ENCODE peak calls at places on chromosome 19, in five cellular contexts. A is ascending aorta, G is fibroblast of pulmonary artery, X is upper lobe of left lung, J is endodermal cell. O is an unnamed sample.

GRCh38 chr19:32343550-32344262 is 1.7 kb upstream of the ZNF507 start:
- DNase-seq in A (no peak), G (no peak), X (no peak), J (no peak), O (no peak)

GRCh38 chr19:33616346-33616745 is 5.4 kb upstream of the CHST8 start:
- DNase-seq in A (no peak), G (no peak), X (no peak), J (no peak), O (no peak)

GRCh38 chr19:58385313-58386165 is 1.5 kb upstream of the RPS5 start:
- DNase-seq in A (no peak), G (no peak), X (no peak), J (peak), O (no peak)

GRCh38 chr19:30171795-30172642 is 200.2 kb upstream of the ZNF536 start:
- DNase-seq in A (no peak), G (no peak), X (peak), J (no peak), O (no peak)

GRCh38 chr19:41541990-41542584 is 33.9 kb upstream of the CEACAM21 start:
- DNase-seq in A (no peak), G (peak), X (no peak), J (peak), O (no peak)

GRCh38 chr19:15810335-15810734 is 5.1 kb downstream of the OR10H1 start:
- DNase-seq in A (no peak), G (no peak), X (no peak), J (no peak), O (no peak)

GRCh38 chr19:37251308-37252229 is 33.6 kb downstream of the ZNF383 start:
- DNase-seq in A (peak), G (peak), X (peak), J (no peak), O (peak)

GRCh38 chr19:46639356-46640061 is 3.5 kb upstream of the GNG8 start:
- DNase-seq in A (peak), G (peak), X (peak), J (no peak), O (no peak)

GRCh38 chr19:34287676-34288140 is 33.4 kb downstream of the GARRE1 start:
- DNase-seq in A (no peak), G (no peak), X (no peak), J (no peak), O (no peak)

GRCh38 chr19:53772943-53773342 is 51.2 kb downstream of the NLRP12 start:
- DNase-seq in A (no peak), G (peak), X (no peak), J (peak), O (no peak)

GRCh38 chr19:11905928-11906327 is 18.3 kb downstream of the ZNF69 start:
- DNase-seq in A (no peak), G (no peak), X (no peak), J (no peak), O (no peak)

DNA sequence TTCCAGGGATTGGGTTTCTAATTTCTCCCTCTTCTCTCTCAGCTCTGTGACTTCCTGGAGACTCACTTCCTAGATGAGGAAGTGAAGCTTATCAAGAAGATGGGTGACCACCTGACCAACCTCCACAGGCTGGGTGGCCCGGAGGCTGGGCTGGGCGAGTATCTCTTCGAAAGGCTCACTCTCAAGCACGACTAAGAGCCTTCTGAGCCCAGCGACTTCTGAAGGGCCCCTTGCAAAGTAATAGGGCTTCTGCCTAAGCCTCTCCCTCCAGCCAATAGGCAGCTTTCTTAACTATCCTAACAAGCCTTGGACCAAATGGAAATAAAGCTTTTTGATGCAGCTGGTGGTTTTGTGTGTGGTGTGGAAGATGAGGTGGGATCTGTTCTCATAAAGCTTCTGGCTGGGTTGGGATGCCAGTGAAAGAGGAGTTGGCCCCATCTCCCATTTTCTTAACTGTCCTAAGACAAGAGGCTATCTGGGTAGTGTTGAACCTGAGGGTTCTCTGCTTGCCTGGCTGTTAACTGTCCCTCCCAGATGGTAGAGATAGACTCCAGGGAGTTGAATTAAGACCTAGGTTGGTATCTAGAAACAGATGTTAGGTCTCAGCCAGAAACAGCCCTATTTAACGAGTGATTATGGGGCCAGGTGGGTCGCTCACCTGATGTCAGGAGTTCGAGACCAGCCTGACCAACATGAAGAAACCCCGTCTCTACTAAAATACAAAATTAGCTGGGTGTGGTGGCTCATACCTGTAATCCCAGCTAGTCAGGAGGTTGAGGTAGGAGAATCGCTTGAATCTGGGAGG is 1.6 kb downstream of the FTL start:
- DNase-seq in A (no peak), G (peak), X (peak), J (no peak), O (no peak)
- H3K4me3 ChIP-seq in A (peak), G (peak), X (peak), J (peak), O (peak)

GRCh38 chr19:2239771-2240770 is 3.4 kb downstream of the SF3A2 start:
- DNase-seq in A (no peak), G (peak), X (peak), J (peak), O (no peak)
- H3K4me3 ChIP-seq in A (peak), G (peak), X (peak), J (peak), O (peak)

DNA sequence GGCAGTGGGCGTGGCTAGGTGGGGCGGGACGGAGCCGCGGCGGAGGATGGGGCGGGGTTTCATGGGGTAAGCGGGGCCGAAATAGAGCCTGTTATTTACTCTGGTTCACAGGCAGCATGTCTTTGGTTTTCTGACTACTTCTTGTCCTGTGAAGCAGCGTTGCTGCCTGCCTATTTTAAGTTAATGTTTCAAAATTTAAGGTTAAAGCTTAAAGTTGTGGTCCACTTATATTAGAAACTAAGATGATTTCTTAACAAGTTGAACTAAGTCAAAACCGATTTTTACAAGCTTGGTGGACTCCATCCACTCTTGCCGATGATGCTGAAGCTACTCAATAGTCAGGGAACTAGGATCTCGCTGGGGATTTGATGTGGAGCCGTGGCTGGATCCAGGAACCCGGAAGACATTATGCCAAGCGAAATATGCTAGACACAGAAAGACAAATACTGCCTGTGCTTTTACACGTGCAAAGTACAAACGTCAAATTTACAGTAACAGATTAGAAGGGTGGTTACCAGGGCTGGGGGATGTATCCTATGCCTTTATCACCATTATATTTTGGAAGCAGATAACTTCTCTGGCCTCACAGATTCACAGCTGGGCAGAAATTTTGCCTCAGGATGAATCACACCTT is 456 bp upstream of the ZNF616 start:
- DNase-seq in A (no peak), G (no peak), X (no peak), J (no peak), O (no peak)
- H3K4me3 ChIP-seq in A (peak), G (peak), X (no peak), J (peak), O (peak)

GRCh38 chr19:40237791-40238190 is 11.3 kb upstream of the CCNP start:
- DNase-seq in A (no peak), G (no peak), X (no peak), J (no peak), O (no peak)

GRCh38 chr19:40239415-40240226 is 13.1 kb upstream of the CCNP start:
- DNase-seq in A (no peak), G (no peak), X (no peak), J (no peak), O (no peak)

GRCh38 chr19:40240332-40240731 is 13.8 kb upstream of the CCNP start:
- DNase-seq in A (no peak), G (no peak), X (no peak), J (no peak), O (no peak)

GRCh38 chr19:40236366-40236765 is 9.9 kb upstream of the CCNP start:
- DNase-seq in A (no peak), G (no peak), X (no peak), J (no peak), O (no peak)

DNA sequence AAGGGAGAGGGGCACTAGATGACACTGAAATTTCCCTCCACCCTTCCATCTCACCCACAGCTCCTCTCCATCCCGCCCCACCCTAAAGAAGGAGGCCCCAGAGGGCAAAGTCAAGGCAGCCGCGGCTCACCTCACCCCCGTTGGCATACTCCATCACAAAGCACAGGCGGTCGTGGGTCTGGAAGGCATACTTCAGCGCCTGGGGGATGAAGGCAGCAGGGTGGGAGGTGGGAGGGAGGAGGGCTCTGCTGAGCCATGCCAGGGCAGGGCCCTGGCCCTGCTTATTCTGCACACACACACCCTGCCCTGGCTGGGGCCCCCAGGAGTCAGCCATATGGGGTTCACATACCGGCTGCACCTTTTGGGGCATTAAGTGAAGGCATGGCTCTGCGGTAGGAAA is 12.3 kb upstream of the CCNP start:
- DNase-seq in A (no peak), G (no peak), X (no peak), J (no peak), O (no peak)
- H3K4me3 ChIP-seq in A (no peak), G (no peak), X (no peak), J (no peak), O (no peak)

DNA sequence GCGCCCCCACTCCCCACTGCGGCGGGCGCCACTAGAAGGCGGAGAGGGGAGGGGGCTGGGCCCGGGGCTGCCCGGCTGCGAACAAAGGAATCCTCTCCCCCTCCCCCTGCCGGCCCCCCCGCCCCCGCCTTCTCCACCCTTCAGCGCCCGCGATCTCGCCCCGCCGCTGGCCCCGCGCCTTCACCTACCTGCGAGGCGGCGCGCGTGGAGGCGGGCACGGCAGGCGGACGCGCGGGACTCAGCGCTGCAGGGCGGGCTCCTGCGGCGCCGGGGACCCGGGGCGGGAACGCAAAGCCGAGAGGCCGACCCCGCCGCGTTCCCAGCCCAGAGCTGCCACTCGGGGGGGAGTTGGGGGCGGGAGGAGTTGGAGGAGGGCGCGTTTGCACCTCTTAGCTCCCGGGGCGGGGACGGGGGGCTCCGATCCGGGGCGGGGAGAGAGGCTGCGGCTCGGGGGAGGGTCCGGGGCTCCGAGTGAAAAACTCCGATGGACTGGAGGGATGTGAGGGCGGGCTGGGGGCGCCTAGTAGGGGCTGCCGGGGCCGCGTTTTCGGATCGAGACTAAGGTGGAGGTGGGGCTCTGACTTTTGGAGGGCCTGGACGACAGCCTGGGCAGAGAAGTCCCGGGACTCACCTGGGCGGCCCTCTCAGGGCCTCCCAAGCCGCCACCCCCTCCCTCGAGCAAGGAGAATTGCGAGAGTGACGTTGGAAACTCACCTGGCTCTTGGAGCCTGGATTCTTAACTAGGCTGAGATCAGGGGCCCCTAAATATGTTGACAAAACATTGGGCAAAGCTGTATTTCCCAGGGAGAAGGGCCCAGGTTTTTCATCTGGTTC is at the start of gene FBN3:
- DNase-seq in A (no peak), G (no peak), X (peak), J (peak), O (no peak)
- H3K4me3 ChIP-seq in A (no peak), G (no peak), X (no peak), J (peak), O (peak)

GRCh38 chr19:28061111-28061510 is 1151.8 kb downstream of the UQCRFS1 start:
- DNase-seq in A (no peak), G (no peak), X (no peak), J (no peak), O (no peak)
- H3K4me3 ChIP-seq in A (no peak), G (no peak), X (no peak), J (no peak), O (no peak)

DNA sequence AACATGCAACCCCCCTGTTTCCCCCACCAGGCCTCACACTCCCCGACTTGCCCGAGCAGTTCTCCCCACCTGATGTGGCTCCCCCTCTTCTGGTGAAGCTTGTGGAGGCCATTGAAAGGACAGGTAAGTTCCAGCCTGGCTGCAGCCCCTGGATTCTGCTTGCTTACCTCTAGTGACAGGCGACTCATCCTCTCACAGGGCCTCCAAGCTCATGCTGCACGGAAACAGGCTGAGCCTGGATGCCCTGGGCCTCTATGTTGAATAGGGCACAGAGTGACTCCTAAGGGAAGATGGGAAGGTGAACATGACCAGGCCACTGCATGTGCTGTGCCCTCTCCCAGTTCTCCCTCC is 7.5 kb downstream of the PIK3R2 start:
- DNase-seq in A (no peak), G (no peak), X (no peak), J (no peak), O (no peak)
- H3K4me3 ChIP-seq in A (peak), G (no peak), X (no peak), J (no peak), O (peak)

GRCh38 chr19:10719466-10719961 is 1.6 kb downstream of the DNM2 start:
- DNase-seq in A (no peak), G (no peak), X (no peak), J (no peak), O (no peak)

GRCh38 chr19:10718205-10719196 is 622 bp downstream of the DNM2 start:
- DNase-seq in A (no peak), G (peak), X (peak), J (peak), O (no peak)

GRCh38 chr19:10717356-10718204 is at the start of gene DNM2:
- DNase-seq in A (peak), G (peak), X (peak), J (peak), O (peak)

GRCh38 chr19:10720607-10721125 is 2.8 kb downstream of the DNM2 start:
- DNase-seq in A (no peak), G (no peak), X (no peak), J (no peak), O (no peak)

GRCh38 chr19:10717054-10717355 is 874 bp upstream of the DNM2 start:
- DNase-seq in A (no peak), G (no peak), X (no peak), J (no peak), O (no peak)
- H3K4me3 ChIP-seq in A (peak), G (peak), X (no peak), J (peak), O (peak)

DNA sequence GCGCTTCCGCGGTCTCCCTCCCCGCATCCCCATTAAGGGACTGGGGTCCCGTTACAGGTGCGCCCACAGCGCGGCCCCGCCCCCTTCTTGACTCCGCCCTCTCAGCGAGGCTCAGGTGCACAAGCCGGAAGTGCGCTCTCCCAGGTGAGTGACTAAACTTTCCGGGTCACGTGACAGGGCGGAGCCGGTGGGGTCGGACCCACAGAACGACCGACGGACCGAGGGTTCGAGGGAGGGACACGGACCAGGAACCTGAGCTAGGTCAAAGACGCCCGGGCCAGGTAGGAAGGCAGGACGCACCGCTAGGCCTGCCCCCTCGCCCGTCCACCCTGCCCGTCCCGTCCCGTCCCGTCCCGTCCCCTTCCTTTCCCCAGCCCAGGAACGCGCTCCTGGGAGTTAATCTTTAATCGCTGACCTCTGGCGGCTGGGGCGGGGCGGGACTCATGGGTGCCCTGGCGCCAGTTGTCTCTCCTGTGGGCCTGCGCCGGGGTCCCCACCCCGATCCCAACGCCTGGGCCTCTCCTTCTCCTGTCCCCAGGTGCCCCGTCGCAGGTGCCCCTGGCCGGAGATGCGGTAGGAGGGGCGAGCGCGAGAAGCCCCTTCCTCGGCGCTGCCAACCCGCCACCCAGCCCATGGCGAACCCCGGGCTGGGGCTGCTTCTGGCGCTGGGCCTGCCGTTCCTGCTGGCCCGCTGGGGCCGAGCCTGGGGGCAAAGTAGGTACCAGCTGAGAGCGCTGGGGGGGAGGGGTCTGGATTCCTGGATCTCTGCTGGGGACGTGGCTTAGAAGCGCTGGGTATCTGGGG is at the start of gene CRB3:
- DNase-seq in A (no peak), G (no peak), X (peak), J (peak), O (peak)
- H3K4me3 ChIP-seq in A (no peak), G (no peak), X (peak), J (peak), O (peak)